ENCODE peak calls at places on chromosome 18, in nine cellular contexts. J, O, M, C, V, Y, S, G and Z are unnamed samples.

GRCh38 chr18:44668280-44668975 is 12.3 kb upstream of the SETBP1 start:
- DNase-seq in J (no peak), Y (no peak), G (peak; percentile 39), V (no peak), S (no peak), M (no peak), C (no peak), O (no peak), Z (no peak)

GRCh38 chr18:40338284-40338683 is 1616.8 kb upstream of the PIK3C3 start:
- DNase-seq in G (no peak), J (no peak), C (no peak), M (no peak), O (no peak), S (no peak), V (no peak), Y (no peak), Z (no peak)

GRCh38 chr18:55925772-55926171 is 337.8 kb upstream of the TCF4 start:
- DNase-seq in J (no peak), O (peak; percentile 70), M (no peak), Y (no peak), C (no peak), G (peak; percentile 72), S (no peak), V (no peak), Z (no peak)

GRCh38 chr18:42614619-42615293 is 500.7 kb downstream of the RIT2 start:
- DNase-seq in S (no peak), J (no peak), V (no peak), O (no peak), Y (no peak), C (no peak), G (no peak), M (no peak), Z (no peak)

GRCh38 chr18:61602836-61603235 is 269.6 kb downstream of the CDH20 start:
- DNase-seq in Y (no peak), S (no peak), C (no peak), G (peak; percentile 66), J (no peak), M (no peak), V (no peak), O (peak; percentile 59), Z (no peak)

GRCh38 chr18:26780520-26781325 is 84.8 kb downstream of the AQP4 start:
- DNase-seq in G (no peak), V (no peak), C (no peak), J (no peak), Y (peak; percentile 38), O (no peak), M (no peak), S (no peak), Z (no peak)

GRCh38 chr18:43893001-43893637 is 615.8 kb upstream of the SYT4 start:
- DNase-seq in S (peak; percentile 94), C (no peak), M (peak; percentile 5), J (peak; percentile 95), O (peak; percentile 73), Y (no peak), V (no peak), G (peak; percentile 97), Z (no peak)

GRCh38 chr18:68742206-68742605 is 27.3 kb upstream of the TMX3 start:
- DNase-seq in S (no peak), C (no peak), V (no peak), O (peak; percentile 61), J (no peak), G (peak; percentile 30), M (no peak), Y (no peak), Z (no peak)

GRCh38 chr18:33804258-33804657 is 226.2 kb downstream of the ASXL3 start:
- DNase-seq in J (peak; percentile 65), V (no peak), S (peak; percentile 76), O (peak; percentile 31), Y (no peak), M (no peak), G (peak; percentile 82), C (no peak), Z (no peak)

GRCh38 chr18:2662990-2663389 is 7.5 kb downstream of the SMCHD1 start:
- DNase-seq in Y (no peak), V (no peak), G (no peak), C (no peak), M (no peak), O (no peak), J (no peak), S (no peak), Z (no peak)

GRCh38 chr18:75441921-75442320 is 14.4 kb upstream of the SMIM21 start:
- DNase-seq in Y (no peak), V (no peak), G (peak; percentile 12), J (peak; percentile 45), O (peak; percentile 53), M (no peak), C (no peak), S (no peak), Z (no peak)

GRCh38 chr18:71047882-71048281 is 759.0 kb downstream of the SOCS6 start:
- DNase-seq in O (no peak), S (no peak), M (no peak), J (no peak), C (no peak), G (no peak), V (no peak), Y (no peak), Z (no peak)

GRCh38 chr18:26920644-26921043 is 55.1 kb upstream of the AQP4 start:
- DNase-seq in G (no peak), J (no peak), S (no peak), C (no peak), V (no peak), M (no peak), O (no peak), Y (no peak), Z (no peak)

GRCh38 chr18:45755936-45756335 is 32.0 kb downstream of the SLC14A1 start:
- DNase-seq in Y (no peak), M (peak; percentile 45), S (peak; percentile 77), O (peak; percentile 30), J (peak; percentile 87), C (no peak), V (no peak), G (peak; percentile 85), Z (no peak)

GRCh38 chr18:39419315-39419714 is 1853.7 kb upstream of the CELF4 start:
- DNase-seq in C (peak; percentile 75), G (no peak), M (no peak), V (no peak), O (no peak), S (no peak), Y (no peak), J (no peak), Z (no peak)

GRCh38 chr18:12657849-12658829 is at the start of gene SPIRE1:
- DNase-seq in C (peak; percentile 29), S (peak; percentile 50), M (peak; percentile 79), J (peak; percentile 59), V (peak; percentile 68), Y (peak; percentile 62), G (peak; percentile 89), O (peak; percentile 75), Z (no peak)
- TF ChIP-seq CTCF in C (peak; percentile 38), S (no peak), M (no peak), J (no peak), V (no peak), Y (no peak), G (no peak), O (no peak), Z (no peak)

DNA sequence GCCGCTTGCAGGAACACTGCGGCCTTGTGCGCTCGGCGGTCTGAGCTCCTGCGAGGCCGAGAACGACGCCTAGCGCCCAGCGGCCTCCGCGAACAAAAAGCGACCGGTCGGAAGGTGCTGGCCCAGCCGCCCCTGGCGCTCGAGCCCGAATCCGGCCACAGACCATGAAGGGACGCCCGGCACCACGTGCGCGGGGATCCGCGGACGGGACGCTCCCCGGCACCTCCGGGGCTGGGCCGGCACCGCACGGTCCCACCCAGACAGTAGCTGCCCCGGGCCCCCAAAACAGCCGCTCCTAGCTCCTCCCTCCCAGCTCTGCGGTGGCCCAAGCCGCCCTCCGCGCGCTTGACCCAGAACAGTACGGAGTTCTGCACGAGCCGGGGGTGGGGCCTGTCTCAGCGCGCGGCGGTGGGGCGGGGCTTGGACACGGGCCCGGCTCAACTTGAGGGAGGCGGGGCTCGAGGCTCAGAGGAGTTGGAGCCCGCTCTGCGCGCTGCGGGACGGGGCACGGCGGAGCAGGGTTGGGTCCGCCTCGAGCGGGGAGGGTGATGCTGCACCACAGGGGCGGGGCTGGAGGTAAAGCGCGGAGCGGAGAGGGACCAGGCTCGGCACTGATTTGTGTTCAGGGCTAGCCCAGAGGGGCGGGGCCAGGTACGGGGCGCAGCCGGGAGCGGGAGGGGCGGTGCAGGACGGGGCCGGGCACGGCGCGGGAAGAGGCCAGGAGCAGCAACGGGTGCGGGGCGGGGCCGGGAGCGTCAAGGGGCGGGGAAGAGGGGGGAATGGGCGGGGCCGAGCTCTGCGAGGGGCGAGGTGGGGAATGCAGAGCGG is 538 bp upstream of the IMPA2 start:
- DNase-seq in M (peak; percentile 100), J (peak; percentile 98), O (peak; percentile 96), Y (peak; percentile 99), S (peak; percentile 98), G (peak; percentile 99), C (peak; percentile 97), V (peak; percentile 95), Z (peak; percentile 88)
- TF ChIP-seq CTCF in M (no peak), J (no peak), O (peak; percentile 22), Y (no peak), S (no peak), G (no peak), C (peak; percentile 19), V (no peak), Z (no peak)

DNA sequence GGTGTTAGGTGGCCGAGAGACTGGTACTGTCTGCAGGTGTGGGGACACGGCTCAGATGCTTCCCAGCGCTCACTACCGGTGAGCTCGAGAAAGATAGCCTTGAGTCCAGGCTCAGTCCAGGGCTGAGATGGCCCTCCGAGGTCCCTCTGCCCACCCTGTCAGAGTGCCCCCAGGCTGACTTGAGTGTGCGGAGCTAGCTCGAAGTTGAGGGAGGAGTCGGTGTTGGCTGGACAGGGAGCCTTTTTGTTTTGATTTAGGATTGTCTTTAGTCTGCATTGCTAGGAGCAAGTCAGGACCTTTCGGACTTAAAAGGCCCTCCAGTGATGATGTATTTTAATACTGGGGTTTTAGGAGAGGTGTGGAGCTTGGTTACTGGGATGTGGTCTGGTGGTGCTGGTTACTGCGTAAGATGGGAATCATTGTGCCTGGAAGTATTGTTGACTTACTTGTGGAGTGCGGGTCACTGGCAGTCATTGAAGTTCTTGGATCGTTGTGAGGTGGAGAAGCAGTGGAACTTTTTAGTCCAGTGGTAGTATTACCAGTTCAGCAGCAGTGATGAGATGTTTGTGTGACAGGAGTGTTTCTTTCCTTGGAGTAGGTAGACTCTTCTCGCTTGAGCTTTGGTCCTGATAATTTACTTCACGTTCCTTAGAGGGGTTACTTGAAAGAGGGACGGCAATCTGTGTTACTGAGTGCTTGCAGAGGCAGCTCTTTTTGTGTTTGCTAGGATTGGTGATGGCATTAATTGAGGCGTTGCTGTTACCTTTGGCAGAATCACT is 624 bp downstream of the KIAA1328 start:
- DNase-seq in S (peak; percentile 32), C (peak; percentile 25), O (peak; percentile 25), Y (no peak), M (peak; percentile 20), G (peak; percentile 53), J (peak; percentile 44), V (no peak), Z (no peak)
- TF ChIP-seq CTCF in S (no peak), C (no peak), O (no peak), Y (no peak), M (no peak), G (no peak), J (no peak), V (no peak), Z (no peak)

DNA sequence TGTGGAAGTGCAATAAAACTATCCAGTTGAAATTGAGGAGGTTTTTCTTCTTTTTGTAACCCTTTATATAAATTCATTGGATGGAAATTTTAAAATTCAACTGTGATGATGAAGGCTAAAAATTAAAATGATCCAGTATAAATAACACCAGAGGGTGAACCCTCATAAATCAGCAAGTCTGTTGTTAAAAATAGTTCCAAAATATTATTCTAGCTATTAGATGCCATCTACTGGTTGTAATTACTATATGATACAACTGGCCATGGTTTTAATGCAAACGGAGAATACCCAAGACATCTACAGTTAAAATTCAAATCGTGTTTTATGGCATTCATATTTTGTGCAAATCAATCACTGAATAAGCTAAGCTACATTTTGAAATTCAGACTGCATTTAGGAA is 53.8 kb downstream of the TMEM200C start:
- DNase-seq in S (peak; percentile 5), V (no peak), O (no peak), G (no peak), J (no peak), C (no peak), Y (no peak), M (no peak), Z (no peak)
- TF ChIP-seq CTCF in S (no peak), V (no peak), O (no peak), G (no peak), J (no peak), C (no peak), Y (no peak), M (no peak), Z (no peak)